ENCODE peak calls at places on chromosomes 11 and 22, in five cellular contexts. Q is endothelial cell of umbilical vein, T is kidney, F is left ventricle myocardium inferior, I is PC-3. A is an unnamed sample.

GRCh38 chr22:37943471-37944198 is 9.8 kb downstream of the C22orf23 start:
- DNase-seq in Q (no peak), T (peak), F (no peak), I (peak), A (no peak)

GRCh38 chr22:27203276-27203660 is 545.9 kb downstream of the MIAT start:
- DNase-seq in Q (no peak), T (no peak), F (no peak), I (no peak), A (no peak)

GRCh38 chr11:2314525-2315394 is 12.9 kb downstream of the TSPAN32 start:
- DNase-seq in Q (peak), T (peak), F (peak), I (no peak), A (peak)

GRCh38 chr11:122138759-122139594 is 23.0 kb upstream of the BLID start:
- DNase-seq in Q (peak), T (no peak), F (no peak), I (peak), A (no peak)

GRCh38 chr11:35148163-35148562 is 9.2 kb downstream of the CD44 start:
- DNase-seq in Q (no peak), T (no peak), F (no peak), I (no peak), A (no peak)

GRCh38 chr22:17368727-17369552 is at the start of gene CECR2:
- DNase-seq in Q (no peak), T (peak), F (peak), I (no peak), A (peak)

GRCh38 chr11:128503231-128503991 is 83.9 kb downstream of the ETS1 start:
- DNase-seq in Q (peak), T (no peak), F (no peak), I (no peak), A (no peak)

GRCh38 chr11:76524919-76525318 is 80.1 kb downstream of the EMSY start:
- DNase-seq in Q (no peak), T (no peak), F (no peak), I (peak), A (no peak)

GRCh38 chr11:45079943-45080719 is 66.3 kb upstream of the PRDM11 start:
- DNase-seq in Q (no peak), T (peak), F (no peak), I (no peak), A (no peak)

GRCh38 chr11:133821776-133822175 is 23.5 kb downstream of the SPATA19 start:
- DNase-seq in Q (no peak), T (no peak), F (peak), I (peak), A (no peak)

GRCh38 chr11:18710545-18710944 is 12.0 kb downstream of the TMEM86A start:
- DNase-seq in Q (no peak), T (no peak), F (no peak), I (no peak), A (peak)

GRCh38 chr11:129998107-129998506 is 4.5 kb downstream of the PRDM10 start:
- DNase-seq in Q (no peak), T (no peak), F (no peak), I (no peak), A (no peak)
- H3K27ac ChIP-seq in Q (no peak), T (no peak), F (no peak), I (no peak), A (no peak)

DNA sequence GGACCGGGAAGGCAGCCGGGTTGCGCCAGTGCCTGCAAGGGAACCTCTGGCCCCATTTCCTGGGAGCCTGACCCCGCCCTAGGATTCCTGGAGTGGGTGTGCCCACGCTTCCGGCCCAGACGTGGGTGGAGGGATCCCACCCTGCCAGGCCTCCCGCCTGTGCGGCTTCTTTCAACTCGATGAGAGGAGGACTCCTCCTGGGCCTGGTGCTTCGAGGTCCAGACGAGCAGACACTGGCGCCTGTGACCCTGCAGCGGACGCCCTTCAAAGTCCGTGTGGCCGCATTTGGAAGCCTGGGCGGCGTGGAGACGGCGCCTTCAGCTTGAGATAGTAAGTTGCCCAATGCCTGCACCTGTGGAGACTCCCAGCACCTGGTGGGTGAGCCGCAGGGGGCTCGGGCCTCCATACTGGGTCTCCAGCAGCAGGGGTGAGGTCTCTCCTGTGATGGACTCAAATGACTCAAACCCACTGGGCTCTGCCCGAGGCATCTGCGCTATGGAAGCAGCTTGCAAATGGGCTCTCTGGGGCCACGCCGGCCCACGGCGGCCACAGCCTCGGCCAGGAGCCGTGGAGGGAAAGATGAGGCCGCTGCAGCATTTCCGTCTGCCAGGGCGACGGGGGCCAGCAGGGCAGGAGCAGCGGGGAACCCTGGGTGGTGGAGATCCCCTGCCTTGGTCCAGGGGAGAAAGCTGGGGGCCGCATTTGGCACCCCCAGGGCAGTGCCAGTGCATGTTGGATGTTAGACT is 64.3 kb upstream of the PPARA start:
- DNase-seq in Q (no peak), T (peak), F (peak), I (peak), A (peak)
- H3K4me3 ChIP-seq in Q (no peak), T (peak), F (peak), I (peak), A (peak)

GRCh38 chr11:72724851-72725730 is 27.1 kb downstream of the ARAP1 start:
- DNase-seq in Q (peak), T (peak), F (peak), I (peak), A (peak)
- TF ChIP-seq CTCF in Q (peak), T (peak), F (peak), I (peak), A (peak)

GRCh38 chr11:111408789-111409727 is 30.0 kb upstream of the POU2AF1 start:
- DNase-seq in Q (no peak), T (no peak), F (no peak), I (no peak), A (no peak)
- H3K27ac ChIP-seq in Q (no peak), T (no peak), F (no peak), I (no peak), A (no peak)

DNA sequence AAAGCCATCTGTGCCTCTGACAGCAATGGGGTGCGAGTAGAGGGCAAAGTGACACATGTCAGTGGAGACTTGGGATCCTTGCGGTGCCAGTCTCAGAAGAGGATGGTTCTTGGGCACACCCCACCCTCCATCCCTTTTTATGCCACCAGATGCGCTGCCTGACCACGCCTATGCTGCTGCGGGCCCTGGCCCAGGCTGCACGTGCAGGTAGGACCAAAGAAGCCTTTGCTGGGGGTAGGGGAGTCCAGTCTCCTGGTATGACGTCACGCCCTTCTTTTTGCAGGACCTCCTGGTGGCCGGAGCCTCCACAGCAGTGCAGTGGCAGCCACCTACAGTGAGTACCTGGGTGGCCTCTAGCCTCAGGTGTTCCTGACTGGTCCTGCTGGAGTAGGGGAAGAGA is 1.5 kb downstream of the NDUFS8 start:
- DNase-seq in Q (no peak), T (no peak), F (no peak), I (no peak), A (no peak)
- H3K4me3 ChIP-seq in Q (no peak), T (peak), F (peak), I (peak), A (no peak)

DNA sequence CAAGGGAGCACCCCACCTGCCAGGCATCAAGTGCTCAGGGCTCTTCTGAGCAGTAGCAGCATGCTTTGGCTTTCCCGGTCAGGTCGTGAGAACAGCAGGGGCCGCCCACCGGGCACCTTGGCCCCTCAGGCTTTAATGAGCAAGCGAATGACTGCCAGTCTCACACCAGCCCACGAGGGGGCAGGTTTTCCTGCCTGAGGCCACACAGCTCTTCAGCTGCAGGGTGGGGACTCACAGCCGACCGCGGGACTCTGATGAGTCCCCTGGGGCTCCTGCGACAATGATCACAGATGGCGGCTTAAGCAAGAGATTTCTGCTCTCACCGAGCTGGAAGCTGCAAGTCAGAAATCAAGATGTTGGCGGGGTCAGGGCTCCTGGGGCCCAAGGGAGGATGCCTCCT is 14.3 kb upstream of the FGF19 start:
- DNase-seq in Q (peak), T (no peak), F (peak), I (peak), A (no peak)
- TF ChIP-seq CTCF in Q (peak), T (no peak), F (peak), I (peak), A (no peak)

DNA sequence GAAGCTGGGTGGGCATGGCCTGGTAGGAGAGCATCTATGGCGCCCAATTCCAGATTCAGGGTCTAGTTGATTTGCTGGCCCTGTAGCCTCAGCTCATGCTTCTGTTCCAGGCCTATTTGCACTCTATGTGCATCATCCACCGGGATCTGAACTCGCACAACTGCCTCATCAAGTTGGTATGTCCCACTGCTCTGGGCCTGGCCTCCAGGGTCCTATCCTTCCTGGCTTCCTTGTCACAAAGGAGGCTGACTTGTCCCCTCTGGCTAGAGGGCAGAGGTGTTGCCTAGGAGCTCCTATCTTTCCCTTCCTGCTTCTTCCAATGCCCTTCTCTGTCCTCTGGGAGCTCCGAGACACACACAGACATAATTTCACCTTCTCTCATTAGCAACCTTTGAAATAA is 21.3 kb downstream of the PIK3IP1 start:
- DNase-seq in Q (no peak), T (no peak), F (no peak), I (no peak), A (no peak)
- H3K27ac ChIP-seq in Q (no peak), T (peak), F (peak), I (no peak), A (no peak)

GRCh38 chr11:72739240-72740059 is 12.8 kb downstream of the ARAP1 start:
- DNase-seq in Q (no peak), T (peak), F (peak), I (no peak), A (no peak)

GRCh38 chr11:72735495-72736027 is 16.6 kb downstream of the ARAP1 start:
- DNase-seq in Q (peak), T (peak), F (peak), I (peak), A (no peak)

GRCh38 chr11:72736452-72737069 is 15.6 kb downstream of the ARAP1 start:
- DNase-seq in Q (peak), T (peak), F (peak), I (peak), A (no peak)

GRCh38 chr11:72738199-72739141 is 13.7 kb downstream of the ARAP1 start:
- DNase-seq in Q (no peak), T (peak), F (no peak), I (peak), A (no peak)

GRCh38 chr11:72737341-72737740 is 14.9 kb downstream of the ARAP1 start:
- DNase-seq in Q (no peak), T (peak), F (no peak), I (no peak), A (no peak)
- H3K4me3 ChIP-seq in Q (no peak), T (no peak), F (no peak), I (no peak), A (no peak)

GRCh38 chr11:102451041-102451692 is 1.4 kb downstream of the TMEM123 start:
- DNase-seq in Q (peak), T (no peak), F (no peak), I (no peak), A (no peak)

GRCh38 chr11:102453286-102453797 is 777 bp upstream of the TMEM123 start:
- DNase-seq in Q (no peak), T (no peak), F (peak), I (peak), A (no peak)

GRCh38 chr11:102452461-102453285 is at the start of gene TMEM123:
- DNase-seq in Q (peak), T (peak), F (peak), I (peak), A (peak)

GRCh38 chr11:102449651-102450570 is 2.7 kb downstream of the TMEM123 start:
- DNase-seq in Q (peak), T (no peak), F (no peak), I (no peak), A (no peak)

GRCh38 chr11:102451693-102452460 is 688 bp downstream of the TMEM123 start:
- DNase-seq in Q (peak), T (peak), F (peak), I (peak), A (peak)
- TF ChIP-seq CTCF in Q (no peak), T (no peak), F (no peak), I (peak), A (no peak)

GRCh38 chr11:57493507-57494503 is 21.7 kb downstream of the SLC43A1 start:
- DNase-seq in Q (peak), T (peak), F (peak), I (peak), A (peak)
- H3K27ac ChIP-seq in Q (no peak), T (no peak), F (no peak), I (no peak), A (no peak)